ENCODE peak calls at places on chromosomes 1 and 21, in eight cellular contexts. U is fibroblast of lung, Y is neural progenitor cell, V is osteoblast, Q is hepatocyte, J is GM23338, C is endothelial cell of umbilical vein, B is IMR-90. E is an unnamed sample.

GRCh38 chr1:110612060-110612745 is 6.0 kb upstream of the KCNA2 start:
- DNase-seq in C (no peak), Y (no peak), B (no peak), Q (peak; percentile 75), J (no peak), V (no peak), U (no peak), E (no peak)

GRCh38 chr1:46691997-46692790 is 20.5 kb downstream of the TEX38 start:
- DNase-seq in C (no peak), B (peak; percentile 38), V (no peak), Y (no peak), U (peak; percentile 30), J (no peak), Q (no peak), E (no peak)

GRCh38 chr1:24900486-24900849 is 29.6 kb downstream of the RUNX3 start:
- DNase-seq in C (no peak), B (no peak), Y (no peak), J (no peak), U (no peak), V (peak; percentile 72), Q (no peak), E (no peak)

GRCh38 chr21:25916226-25916625 is 181.5 kb downstream of the GABPA start:
- DNase-seq in J (no peak), B (no peak), Q (no peak), U (peak; percentile 66), V (no peak), Y (no peak), C (no peak), E (no peak)

GRCh38 chr1:76256289-76257223 is 182.0 kb downstream of the ST6GALNAC3 start:
- DNase-seq in Y (no peak), B (no peak), V (no peak), C (peak; percentile 53), J (no peak), Q (no peak), U (no peak), E (no peak)

GRCh38 chr1:20584890-20585289 is 4.0 kb upstream of the CDA start:
- DNase-seq in U (peak; percentile 50), C (no peak), Q (no peak), Y (no peak), B (peak; percentile 24), J (peak; percentile 50), V (peak; percentile 35), E (no peak)

GRCh38 chr1:230758705-230759354 is 11.6 kb downstream of the CAPN9 start:
- DNase-seq in J (no peak), V (no peak), Y (no peak), B (no peak), C (no peak), U (no peak), Q (peak; percentile 49), E (no peak)

GRCh38 chr1:162755306-162755705 is 35.2 kb upstream of the HSD17B7 start:
- DNase-seq in U (no peak), Q (no peak), J (no peak), C (no peak), V (no peak), B (no peak), Y (no peak), E (no peak)

GRCh38 chr1:1623181-1623630 is 7.9 kb downstream of the MIB2 start:
- DNase-seq in J (no peak), B (no peak), U (no peak), V (peak; percentile 50), Q (no peak), Y (no peak), C (no peak), E (no peak)

GRCh38 chr21:38505654-38506523 is 7.6 kb upstream of the ERG start:
- DNase-seq in Q (peak; percentile 78), B (peak; percentile 71), V (no peak), U (peak; percentile 70), C (peak; percentile 93), J (peak; percentile 82), Y (peak; percentile 81), E (peak; percentile 55)

GRCh38 chr1:37946703-37947360 is at the start of gene INPP5B:
- DNase-seq in U (peak; percentile 85), Y (peak; percentile 89), J (peak; percentile 97), Q (peak; percentile 91), B (peak; percentile 87), C (peak; percentile 83), V (peak; percentile 98), E (no peak)

GRCh38 chr1:13587256-13588030 is 3.8 kb downstream of the PDPN start:
- DNase-seq in U (peak; percentile 69), Q (no peak), J (no peak), V (peak; percentile 41), C (no peak), Y (no peak), B (no peak), E (no peak)

GRCh38 chr1:17606826-17607440 is 67.4 kb downstream of the ARHGEF10L start:
- DNase-seq in B (peak; percentile 60), Q (peak; percentile 83), U (peak; percentile 35), Y (peak; percentile 86), C (peak; percentile 48), V (peak; percentile 95), J (peak; percentile 94), E (peak; percentile 54)

GRCh38 chr21:17527240-17527639 is 14.4 kb downstream of the CXADR start:
- DNase-seq in V (peak; percentile 35), Y (no peak), J (no peak), C (peak; percentile 86), B (peak; percentile 41), U (peak; percentile 89), Q (peak; percentile 43), E (no peak)

GRCh38 chr21:34803792-34804440 is 135.1 kb downstream of the CLIC6 start:
- DNase-seq in U (no peak), C (no peak), J (no peak), V (no peak), Y (no peak), B (no peak), Q (no peak), E (no peak)

GRCh38 chr1:16978589-16979474 is 1.6 kb downstream of the MFAP2 start:
- DNase-seq in B (peak; percentile 86), V (peak; percentile 100), C (peak; percentile 61), U (peak; percentile 95), Y (peak; percentile 23), J (no peak), Q (peak; percentile 75), E (no peak)

GRCh38 chr1:62184291-62184690 is 10.4 kb upstream of the L1TD1 start:
- DNase-seq in V (no peak), J (no peak), U (no peak), Q (no peak), B (no peak), Y (no peak), C (no peak), E (no peak)

DNA sequence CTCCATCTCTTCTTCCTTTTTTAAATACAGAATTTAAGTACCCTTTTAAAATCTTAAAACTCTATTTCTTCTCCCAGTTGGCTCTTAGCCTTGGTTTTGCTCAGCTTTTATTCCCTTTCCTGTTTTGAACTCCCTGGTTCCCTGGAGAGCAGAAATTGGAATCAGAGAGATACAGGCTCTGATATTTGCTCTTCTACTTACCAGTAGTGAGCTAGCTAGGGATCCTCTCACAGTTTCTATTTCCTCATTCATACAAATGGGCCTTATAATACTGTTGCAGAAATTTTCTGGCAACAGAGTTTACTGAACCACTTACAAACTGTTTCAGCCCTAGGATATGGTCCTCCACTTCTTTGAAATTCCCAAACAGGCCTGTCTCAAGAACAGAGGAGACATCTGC is 606.3 kb downstream of the NUF2 start:
- DNase-seq in J (no peak), Q (no peak), C (no peak), B (no peak), Y (no peak), U (no peak), V (no peak), E (no peak)
- H2AFZ ChIP-seq in J (peak overlapping the region; percentile 6), Q (no peak overlapping the region), C (no peak overlapping the region), B (no peak overlapping the region), Y (peak overlapping the region; percentile 66), U (no peak overlapping the region), V (no peak overlapping the region), E (no peak overlapping the region)

DNA sequence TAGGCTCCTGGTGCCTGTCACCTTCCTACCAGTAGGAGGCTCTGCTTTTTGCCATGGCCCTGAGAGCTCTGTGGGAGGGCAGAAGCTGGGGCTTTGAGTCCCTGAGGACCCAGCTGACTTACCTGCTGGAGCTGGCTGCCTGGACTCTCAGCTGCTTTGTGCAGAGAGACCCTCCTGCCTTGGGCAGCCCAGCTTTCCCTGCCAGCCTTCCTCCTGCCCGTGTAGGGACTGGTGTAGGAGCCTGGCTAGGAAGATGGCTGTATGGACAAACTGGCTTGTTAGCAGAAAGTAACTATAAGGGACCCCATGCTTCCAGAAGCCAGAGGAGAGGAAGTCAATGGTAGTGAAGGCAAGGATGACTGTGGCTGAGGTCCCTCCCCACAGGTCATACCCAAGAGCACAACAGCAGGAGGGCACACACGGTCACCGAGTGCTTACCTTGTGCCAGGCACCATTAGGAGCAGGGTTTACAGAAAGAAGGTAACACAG is 9.7 kb upstream of the CELSR2 start:
- DNase-seq in V (peak; percentile 87), B (peak; percentile 46), Q (peak; percentile 63), U (peak; percentile 42), J (peak; percentile 92), Y (peak; percentile 78), C (peak; percentile 18), E (peak; percentile 48)
- TF ChIP-seq CTCF in V (peak; percentile 62), B (peak; percentile 51), Q (peak; percentile 50), U (peak; percentile 57), J (peak; percentile 81), Y (peak; percentile 71), C (peak; percentile 44), E (peak; percentile 68)

GRCh38 chr1:7666249-7666648 is 104.8 kb upstream of the VAMP3 start:
- DNase-seq in Q (no peak), Y (no peak), U (no peak), J (no peak), C (no peak), B (no peak), V (no peak), E (no peak)

GRCh38 chr1:7669559-7670208 is 101.4 kb upstream of the VAMP3 start:
- DNase-seq in Y (peak; percentile 87), Q (peak; percentile 79), C (peak; percentile 54), U (peak; percentile 38), J (peak; percentile 94), V (peak; percentile 96), B (peak; percentile 29), E (peak; percentile 47)

GRCh38 chr1:7670334-7671145 is 100.6 kb upstream of the VAMP3 start:
- DNase-seq in V (peak; percentile 93), Y (peak; percentile 48), Q (no peak), U (no peak), B (no peak), C (no peak), J (peak; percentile 28), E (no peak)

GRCh38 chr1:7664893-7665250 is 106.2 kb upstream of the VAMP3 start:
- DNase-seq in C (no peak), U (no peak), B (no peak), Y (no peak), J (no peak), Q (no peak), V (no peak), E (no peak)

GRCh38 chr1:7667625-7668218 is 103.4 kb upstream of the VAMP3 start:
- DNase-seq in C (peak; percentile 77), J (peak; percentile 88), Q (peak; percentile 93), V (peak; percentile 99), B (peak; percentile 72), Y (peak; percentile 92), U (peak; percentile 70), E (peak; percentile 76)
- H2AFZ ChIP-seq in C (peak overlapping the region; percentile 33), J (peak overlapping the region; percentile 95), Q (peak overlapping the region; percentile 57), V (peak overlapping the region; percentile 77), B (peak overlapping the region; percentile 78), Y (no peak overlapping the region), U (no peak overlapping the region), E (no peak overlapping the region)

DNA sequence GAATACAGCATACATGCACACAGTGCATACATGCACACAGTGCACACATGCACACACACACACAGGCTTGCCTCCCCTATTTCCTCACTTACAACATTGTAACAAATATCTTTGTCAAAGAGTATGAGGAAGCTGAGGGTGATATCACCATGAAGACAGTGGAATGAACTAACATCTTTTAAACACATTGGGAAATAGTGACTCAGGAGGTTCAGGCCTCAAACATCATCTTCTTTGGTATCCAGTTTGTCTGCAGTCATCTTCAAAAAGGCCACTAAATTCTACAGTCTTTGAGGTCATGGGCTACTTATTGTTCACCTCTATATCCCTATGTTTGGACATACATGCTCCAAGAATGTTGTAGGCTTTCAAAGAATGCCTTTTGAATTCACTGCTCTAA is 2.1 kb upstream of the LCE2B start:
- DNase-seq in V (no peak), Q (no peak), J (no peak), C (no peak), Y (no peak), U (no peak), B (no peak), E (no peak)
- TF ChIP-seq CTCF in V (no peak), Q (no peak), J (no peak), C (no peak), Y (no peak), U (no peak), B (no peak), E (no peak)